ENCODE peak calls at places on chromosome X, in six cellular contexts. O, I, B, S, C and P are unnamed samples.

GRCh38 chrX:153941331-153942252 is 2.9 kb downstream of the RENBP start:
- DNase-seq in O (no peak), I (peak), B (no peak), S (no peak), C (no peak), P (no peak)

GRCh38 chrX:11437642-11438379 is 144.6 kb downstream of the AMELX start:
- DNase-seq in O (no peak), I (no peak), B (peak), S (no peak), C (peak), P (no peak)

GRCh38 chrX:57929373-57929772 is 19.1 kb upstream of the ZXDA start:
- DNase-seq in O (no peak), I (peak), B (no peak), S (peak), C (peak), P (no peak)

GRCh38 chrX:37685452-37686347 is at the start of gene XK:
- DNase-seq in O (peak), I (peak), B (peak), S (peak), C (peak), P (peak)

GRCh38 chrX:48835524-48836329 is at the start of gene PCSK1N:
- DNase-seq in O (no peak), I (peak), B (peak), S (no peak), C (no peak), P (peak)

GRCh38 chrX:16712116-16712824 is at the start of gene CTPS2:
- DNase-seq in O (peak), I (peak), B (peak), S (no peak), C (peak), P (peak)

GRCh38 chrX:152299787-152300186 is 151.3 kb downstream of the GABRA3 start:
- DNase-seq in O (no peak), I (no peak), B (no peak), S (no peak), C (no peak), P (no peak)

GRCh38 chrX:74450803-74451449 is 29.6 kb downstream of the SLC16A2 start:
- DNase-seq in O (no peak), I (no peak), B (peak), S (peak), C (peak), P (no peak)

GRCh38 chrX:9438950-9439494 is 25.8 kb upstream of the TBL1X start:
- DNase-seq in O (no peak), I (no peak), B (no peak), S (no peak), C (no peak), P (no peak)

GRCh38 chrX:11509786-11510185 is 155.9 kb downstream of the ARHGAP6 start:
- DNase-seq in O (no peak), I (no peak), B (peak), S (no peak), C (peak), P (no peak)

GRCh38 chrX:150690126-150690525 is 3.1 kb upstream of the MTMR1 start:
- DNase-seq in O (no peak), I (no peak), B (no peak), S (peak), C (peak), P (no peak)

GRCh38 chrX:43002526-43003203 is 224.7 kb upstream of the PPP1R2C start:
- DNase-seq in O (peak), I (no peak), B (no peak), S (no peak), C (no peak), P (peak)

GRCh38 chrX:574355-574754 is 56.2 kb upstream of the SHOX start:
- DNase-seq in O (no peak), I (no peak), B (no peak), S (no peak), C (no peak), P (no peak)

GRCh38 chrX:123756320-123756719 is 23.5 kb upstream of the THOC2 start:
- DNase-seq in O (no peak), I (no peak), B (no peak), S (no peak), C (no peak), P (no peak)

GRCh38 chrX:45765726-45766125 is 565.0 kb upstream of the DIPK2B start:
- DNase-seq in O (no peak), I (no peak), B (no peak), S (no peak), C (peak), P (no peak)

GRCh38 chrX:46572295-46572936 is 1.1 kb upstream of the CHST7 start:
- DNase-seq in O (peak), I (no peak), B (no peak), S (no peak), C (no peak), P (peak)

GRCh38 chrX:46574941-46575381 is 1.4 kb downstream of the CHST7 start:
- DNase-seq in O (peak), I (peak), B (peak), S (no peak), C (no peak), P (peak)

DNA sequence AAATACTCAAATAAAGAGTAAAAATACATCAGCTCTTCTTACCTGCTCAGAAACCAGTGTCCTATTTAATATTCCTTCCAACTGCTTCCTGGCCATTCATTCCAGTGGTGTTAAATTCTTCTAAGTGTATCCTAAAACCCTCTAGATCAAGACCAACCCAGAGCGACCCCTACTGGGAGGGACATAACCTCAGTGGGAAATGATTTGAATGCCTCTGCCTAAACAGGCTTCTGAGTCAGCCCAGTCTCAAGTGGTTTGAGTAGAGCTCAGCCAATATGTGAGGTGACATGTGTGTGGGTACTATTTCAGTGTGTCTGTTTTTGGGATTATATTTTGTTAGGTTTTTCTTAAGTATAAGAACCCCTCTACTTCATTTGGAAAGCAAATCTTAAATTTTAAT is 133.6 kb upstream of the ARHGEF9 start:
- DNase-seq in O (no peak), I (peak), B (no peak), S (peak), C (peak), P (no peak)
- TF ChIP-seq CTCF in O (no peak), I (peak), B (no peak), S (no peak), C (peak), P (peak)

GRCh38 chrX:34956915-34957314 is 14.3 kb downstream of the FAM47B start:
- DNase-seq in O (no peak), I (no peak), B (no peak), S (no peak), C (peak), P (no peak)

DNA sequence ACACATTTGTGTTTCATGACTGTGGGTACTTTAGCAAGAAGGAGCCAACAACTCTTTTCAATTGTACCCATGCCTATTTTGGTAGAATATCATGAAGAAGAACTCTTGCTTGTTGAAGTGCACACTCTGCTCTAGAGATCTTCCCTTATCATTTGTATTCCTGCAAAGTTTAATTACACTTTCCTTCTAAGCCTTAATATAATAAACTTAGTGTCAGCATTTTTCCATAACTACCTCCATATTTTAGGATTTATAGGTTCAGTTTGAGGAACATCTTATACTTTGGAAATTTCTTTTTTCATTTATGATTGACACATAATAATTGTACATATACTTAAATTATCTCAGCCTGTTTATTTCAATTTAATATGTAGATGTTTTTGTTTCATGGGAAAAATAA is 19.1 kb downstream of the FAM47B start:
- DNase-seq in O (no peak), I (no peak), B (no peak), S (no peak), C (no peak), P (no peak)
- TF ChIP-seq CTCF in O (no peak), I (no peak), B (no peak), S (no peak), C (no peak), P (no peak)

GRCh38 chrX:147738260-147738659 is 173.5 kb upstream of the FMR1 start:
- DNase-seq in O (no peak), I (no peak), B (no peak), S (no peak), C (no peak), P (no peak)

GRCh38 chrX:147735364-147735763 is 176.4 kb upstream of the FMR1 start:
- DNase-seq in O (no peak), I (peak), B (peak), S (no peak), C (no peak), P (no peak)

GRCh38 chrX:147733369-147733768 is 178.3 kb upstream of the FMR1 start:
- DNase-seq in O (no peak), I (no peak), B (no peak), S (no peak), C (no peak), P (no peak)

GRCh38 chrX:147737690-147738089 is 174.0 kb upstream of the FMR1 start:
- DNase-seq in O (no peak), I (no peak), B (no peak), S (no peak), C (no peak), P (no peak)

DNA sequence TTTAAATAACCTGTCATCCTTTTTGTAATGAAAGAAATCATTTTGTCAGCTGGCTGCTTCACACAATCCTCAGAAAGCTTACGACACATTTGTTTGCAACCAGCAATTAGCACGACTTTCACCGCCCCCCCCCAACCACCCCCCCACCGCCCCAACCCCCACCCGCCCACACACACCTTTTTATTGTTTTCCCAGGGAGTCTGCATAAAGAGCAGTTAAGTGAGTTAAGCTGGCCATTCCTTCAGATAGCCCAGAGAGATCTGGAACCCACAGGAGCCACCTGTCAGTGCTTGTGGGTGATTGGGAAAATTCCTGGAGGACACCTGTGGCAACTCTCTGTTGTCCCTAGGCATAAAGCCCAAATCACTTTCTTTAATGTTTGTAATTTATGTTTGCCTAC is 175.7 kb upstream of the FMR1 start:
- DNase-seq in O (no peak), I (peak), B (no peak), S (no peak), C (no peak), P (no peak)
- TF ChIP-seq CTCF in O (no peak), I (no peak), B (no peak), S (no peak), C (no peak), P (no peak)

DNA sequence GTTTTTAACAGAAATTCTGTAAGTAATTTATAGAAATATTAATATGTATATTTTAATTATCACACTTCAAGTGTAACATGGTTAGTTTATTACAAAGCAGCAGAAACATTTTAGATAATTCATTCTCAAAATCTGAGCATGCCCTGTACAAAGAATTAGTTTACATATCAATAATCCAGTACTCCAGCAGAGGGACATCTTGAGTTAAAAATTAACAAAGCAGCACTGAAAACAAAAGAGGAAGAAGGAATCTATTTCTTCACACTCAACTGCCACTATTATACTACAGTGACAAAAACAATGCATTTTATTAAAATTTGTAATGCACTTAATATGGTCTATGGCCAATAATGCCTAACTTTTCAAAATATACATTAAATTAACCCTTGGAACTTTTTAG is 179.1 kb upstream of the KLHL4 start:
- DNase-seq in O (no peak), I (peak), B (peak), S (no peak), C (peak), P (peak)
- TF ChIP-seq CTCF in O (peak), I (peak), B (peak), S (no peak), C (no peak), P (peak)